ENCODE peak calls at places on chromosomes 2 and 18, in eight cellular contexts. X is H7; P is non-pigmented ciliary epithelial cell; E is endothelial cell; A is stimulated activated CD8-positive, alpha-beta memory T cell treated with anti-CD3 and anti-CD28 coated beads, Interleukin-4, amount 100 ng/mL, for 24 hours; K is RWPE1; V is glomerular endothelial cell; F is upper lobe of right lung. B is an unnamed sample.

GRCh38 chr2:68594674-68595492 is 48.5 kb upstream of the PROKR1 start:
- DNase-seq in X (peak; percentile 36), P (peak; percentile 11), E (peak; percentile 30), A (peak; percentile 32), K (peak; percentile 48), V (peak; percentile 14), F (peak; percentile 67), B (no peak)

GRCh38 chr18:35122586-35123224 is 81.5 kb downstream of the MAPRE2 start:
- DNase-seq in X (peak; percentile 66), P (no peak), E (peak; percentile 62), A (no peak), K (no peak), V (no peak), F (no peak), B (no peak)

GRCh38 chr18:49459404-49460171 is 857 bp downstream of the DYM start:
- DNase-seq in X (peak; percentile 34), P (no peak), E (no peak), A (peak; percentile 12), K (peak; percentile 1), V (no peak), F (no peak), B (no peak)

GRCh38 chr2:43495727-43496126 is 100.1 kb downstream of the THADA start:
- DNase-seq in X (no peak), P (no peak), E (no peak), A (no peak), K (peak; percentile 53), V (no peak), F (no peak), B (no peak)

GRCh38 chr18:23585007-23585871 is 1.1 kb downstream of the NPC1 start:
- DNase-seq in X (peak; percentile 44), P (no peak), E (peak; percentile 4), A (no peak), K (peak; percentile 56), V (no peak), F (no peak), B (no peak)

GRCh38 chr2:70132244-70133126 is 45.2 kb downstream of the PCBP1 start:
- DNase-seq in X (peak; percentile 53), P (no peak), E (no peak), A (no peak), K (no peak), V (no peak), F (no peak), B (no peak)

GRCh38 chr2:64214281-64215115 is 70.3 kb upstream of the PELI1 start:
- DNase-seq in X (no peak), P (no peak), E (no peak), A (no peak), K (no peak), V (no peak), F (no peak), B (no peak)

GRCh38 chr2:127665267-127665893 is 9.9 kb downstream of the LIMS2 start:
- DNase-seq in X (peak; percentile 35), P (no peak), E (no peak), A (no peak), K (no peak), V (no peak), F (no peak), B (peak; percentile 55)

GRCh38 chr2:37894601-37895000 is 30.5 kb upstream of the RMDN2 start:
- DNase-seq in X (no peak), P (no peak), E (no peak), A (no peak), K (no peak), V (no peak), F (no peak), B (no peak)

GRCh38 chr2:180573951-180574350 is 406.5 kb upstream of the UBE2E3 start:
- DNase-seq in X (no peak), P (peak; percentile 44), E (no peak), A (no peak), K (peak; percentile 78), V (no peak), F (no peak), B (no peak)

GRCh38 chr2:183292028-183292427 is 167.8 kb downstream of the NUP35 start:
- DNase-seq in X (peak; percentile 11), P (no peak), E (peak; percentile 21), A (no peak), K (no peak), V (no peak), F (no peak), B (no peak)

GRCh38 chr2:8684885-8685696 is 3.2 kb downstream of the ID2 start:
- DNase-seq in X (peak; percentile 87), P (no peak), E (peak; percentile 46), A (peak; percentile 48), K (no peak), V (no peak), F (peak; percentile 87), B (peak; percentile 83)

GRCh38 chr2:7697052-7697451 is 779.8 kb downstream of the RNF144A start:
- DNase-seq in X (no peak), P (no peak), E (no peak), A (no peak), K (no peak), V (no peak), F (no peak), B (no peak)

GRCh38 chr2:229096667-229097066 is 174.4 kb downstream of the PID1 start:
- DNase-seq in X (no peak), P (no peak), E (no peak), A (no peak), K (no peak), V (no peak), F (no peak), B (no peak)

GRCh38 chr2:240789051-240789453 is 31.0 kb downstream of the KIF1A start:
- DNase-seq in X (no peak), P (no peak), E (no peak), A (no peak), K (no peak), V (no peak), F (peak; percentile 62), B (no peak)

GRCh38 chr2:112915300-112916144 is 4.6 kb downstream of the IL37 start:
- DNase-seq in X (peak; percentile 7), P (no peak), E (no peak), A (no peak), K (no peak), V (no peak), F (no peak), B (no peak)

GRCh38 chr2:25467743-25468142 is 126.0 kb upstream of the DNMT3A start:
- DNase-seq in X (no peak), P (no peak), E (no peak), A (no peak), K (no peak), V (no peak), F (no peak), B (no peak)

GRCh38 chr2:192123847-192124246 is 70.9 kb downstream of the TMEFF2 start:
- DNase-seq in X (no peak), P (no peak), E (no peak), A (no peak), K (no peak), V (no peak), F (no peak), B (no peak)

GRCh38 chr2:182754231-182754630 is 38.2 kb downstream of the DNAJC10 start:
- DNase-seq in X (no peak), P (no peak), E (no peak), A (no peak), K (no peak), V (no peak), F (no peak), B (no peak)

GRCh38 chr2:109020217-109020637 is 31.2 kb upstream of the EDAR start:
- DNase-seq in X (peak; percentile 64), P (peak; percentile 36), E (no peak), A (no peak), K (no peak), V (no peak), F (no peak), B (no peak)

GRCh38 chr18:60466671-60467070 is 94.1 kb upstream of the MC4R start:
- DNase-seq in X (no peak), P (no peak), E (no peak), A (no peak), K (no peak), V (no peak), F (no peak), B (no peak)

GRCh38 chr2:162768646-162769045 is 69.9 kb downstream of the KCNH7 start:
- DNase-seq in X (peak; percentile 2), P (no peak), E (no peak), A (no peak), K (no peak), V (no peak), F (no peak), B (no peak)

GRCh38 chr2:118442949-118443348 is 354.7 kb downstream of the INSIG2 start:
- DNase-seq in X (no peak), P (no peak), E (no peak), A (no peak), K (no peak), V (no peak), F (no peak), B (no peak)

GRCh38 chr2:201558665-201559064 is 84.6 kb downstream of the TMEM237 start:
- DNase-seq in X (peak; percentile 24), P (no peak), E (no peak), A (no peak), K (no peak), V (no peak), F (no peak), B (no peak)

GRCh38 chr18:12747530-12748315 is 44.9 kb downstream of the PSMG2 start:
- DNase-seq in X (no peak), P (no peak), E (no peak), A (no peak), K (no peak), V (no peak), F (no peak), B (no peak)

GRCh38 chr2:181395871-181396574 is 61.2 kb upstream of the ITGA4 start:
- DNase-seq in X (no peak), P (no peak), E (no peak), A (no peak), K (no peak), V (no peak), F (no peak), B (no peak)

GRCh38 chr18:36711813-36712444 is 116.9 kb downstream of the TPGS2 start:
- DNase-seq in X (no peak), P (peak; percentile 70), E (no peak), A (no peak), K (peak; percentile 54), V (no peak), F (no peak), B (no peak)

GRCh38 chr18:9950289-9951016 is 36.6 kb downstream of the VAPA start:
- DNase-seq in X (no peak), P (no peak), E (no peak), A (no peak), K (no peak), V (no peak), F (no peak), B (no peak)

GRCh38 chr18:10397004-10397403 is 57.4 kb upstream of the APCDD1 start:
- DNase-seq in X (no peak), P (no peak), E (no peak), A (no peak), K (no peak), V (no peak), F (no peak), B (no peak)

GRCh38 chr2:217402622-217403383 is 542.9 kb upstream of the TNP1 start:
- DNase-seq in X (no peak), P (no peak), E (no peak), A (no peak), K (peak; percentile 84), V (no peak), F (no peak), B (peak; percentile 89)

GRCh38 chr2:28233070-28233718 is 159.5 kb upstream of the FOSL2 start:
- DNase-seq in X (no peak), P (no peak), E (no peak), A (no peak), K (no peak), V (no peak), F (no peak), B (no peak)

GRCh38 chr2:64934530-64934929 is 54.7 kb upstream of the SLC1A4 start:
- DNase-seq in X (no peak), P (no peak), E (no peak), A (no peak), K (no peak), V (no peak), F (no peak), B (peak; percentile 8)

GRCh38 chr2:237628482-237629187 is 1.2 kb downstream of the LRRFIP1 start:
- DNase-seq in X (no peak), P (no peak), E (no peak), A (no peak), K (no peak), V (no peak), F (peak; percentile 15), B (no peak)